ENCODE peak calls at places on chromosomes 5 and 9, in six cellular contexts. R, G, L, U, F and W are unnamed samples. For H3K9me3, the result is how much of the 10 kb centered on the place peaks cover.

GRCh38 chr9:124128568-124128967 is 117.0 kb downstream of the LHX2 start:
- DNase-seq in R (no peak), G (no peak), L (no peak), U (no peak), F (peak), W (no peak)

GRCh38 chr5:139788294-139788875 is 7.2 kb upstream of the PSD2 start:
- DNase-seq in R (peak), G (peak), L (no peak), U (no peak), F (no peak), W (no peak)

GRCh38 chr5:125337222-125337768 is 590.9 kb upstream of the ZNF608 start:
- DNase-seq in R (no peak), G (no peak), L (no peak), U (no peak), F (no peak), W (no peak)

GRCh38 chr5:113246371-113246870 is 188.4 kb downstream of the TSSK1B start:
- DNase-seq in R (peak), G (no peak), L (peak), U (peak), F (no peak), W (no peak)

GRCh38 chr5:50967388-50968039 is 301.1 kb downstream of the PARP8 start:
- DNase-seq in R (no peak), G (peak), L (no peak), U (no peak), F (peak), W (no peak)

GRCh38 chr9:121322037-121322736 is 47.9 kb downstream of the STOM start:
- DNase-seq in R (no peak), G (no peak), L (peak), U (peak), F (peak), W (no peak)

GRCh38 chr5:172575816-172576215 is 65.2 kb upstream of the NEURL1B start:
- DNase-seq in R (no peak), G (no peak), L (no peak), U (no peak), F (no peak), W (no peak)

GRCh38 chr5:61486476-61486875 is 154.4 kb downstream of the ZSWIM6 start:
- DNase-seq in R (no peak), G (no peak), L (no peak), U (peak), F (no peak), W (no peak)

GRCh38 chr5:170960567-170960966 is 98.7 kb downstream of the RANBP17 start:
- DNase-seq in R (no peak), G (no peak), L (no peak), U (no peak), F (no peak), W (no peak)

GRCh38 chr9:114206221-114206760 is 51.0 kb downstream of the COL27A1 start:
- DNase-seq in R (no peak), G (no peak), L (no peak), U (no peak), F (no peak), W (no peak)

GRCh38 chr5:38426986-38427950 is 129.2 kb downstream of the LIFR start:
- DNase-seq in R (no peak), G (no peak), L (no peak), U (peak), F (no peak), W (no peak)

GRCh38 chr9:121698627-121699270 is 47.3 kb downstream of the DAB2IP start:
- DNase-seq in R (peak), G (no peak), L (no peak), U (no peak), F (peak), W (no peak)

GRCh38 chr5:161966544-161966943 is 101.0 kb upstream of the GABRG2 start:
- DNase-seq in R (no peak), G (no peak), L (no peak), U (no peak), F (peak), W (no peak)

GRCh38 chr5:170353946-170354345 is 35.2 kb downstream of the KCNMB1 start:
- DNase-seq in R (peak), G (no peak), L (no peak), U (no peak), F (no peak), W (no peak)

GRCh38 chr5:158502686-158503085 is 597.0 kb downstream of the EBF1 start:
- DNase-seq in R (no peak), G (no peak), L (no peak), U (no peak), F (no peak), W (no peak)
- H3K9me3 ChIP-seq in R (under half), G (under half), L (under half), U (under half), F (under half), W (under half)

GRCh38 chr5:178531786-178532185 is 58.4 kb downstream of the COL23A1 start:
- DNase-seq in R (no peak), G (no peak), L (no peak), U (no peak), F (no peak), W (no peak)
- H3K9me3 ChIP-seq in R (under half), G (under half), L (under half), U (under half), F (under half), W (under half)

DNA sequence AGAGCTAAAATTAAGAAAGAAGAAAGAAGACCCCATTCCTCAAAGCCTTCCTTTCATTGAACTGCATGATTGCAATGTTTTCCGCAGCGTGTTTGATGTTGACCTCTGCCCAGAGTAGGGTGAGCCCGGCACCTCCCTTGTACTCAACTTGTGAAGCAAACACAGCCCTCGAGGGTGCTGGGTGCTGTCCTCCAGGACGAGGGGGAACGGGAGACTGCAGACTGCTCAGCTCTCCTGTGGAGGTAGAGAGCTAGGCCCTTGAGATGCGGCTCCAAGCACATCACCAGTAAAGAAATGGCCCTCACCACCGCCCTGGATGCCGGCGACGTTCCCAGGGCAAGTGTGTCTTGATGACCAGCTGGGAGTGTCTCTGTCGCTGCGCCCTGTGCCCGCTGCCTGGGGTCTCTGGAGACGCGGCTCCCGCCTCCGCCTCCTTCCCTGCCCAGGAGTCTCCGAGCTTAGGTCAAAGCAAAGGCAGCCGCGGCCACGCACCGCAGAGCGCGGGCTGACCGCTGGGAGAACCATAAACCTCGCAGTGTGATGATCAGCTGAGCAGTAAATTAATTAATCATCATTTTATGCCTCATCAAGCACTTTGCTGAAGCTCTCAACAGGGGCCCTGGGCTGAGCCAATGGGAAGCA is 108.7 kb downstream of the IRX2 start:
- DNase-seq in R (no peak), G (no peak), L (no peak), U (peak), F (no peak), W (no peak)
- H3K9me3 ChIP-seq in R (under half), G (under half), L (under half), U (under half), F (under half), W (under half)

GRCh38 chr5:12825163-12825562 is 920.9 kb upstream of the CTNND2 start:
- DNase-seq in R (no peak), G (no peak), L (no peak), U (no peak), F (no peak), W (no peak)
- H3K9me3 ChIP-seq in R (under half), G (under half), L (under half), U (under half), F (under half), W (under half)

GRCh38 chr9:129513282-129513681 is 107.6 kb downstream of the C9orf50 start:
- DNase-seq in R (no peak), G (no peak), L (no peak), U (no peak), F (no peak), W (no peak)
- H3K9me3 ChIP-seq in R (under half), G (under half), L (under half), U (under half), F (under half), W (under half)

GRCh38 chr9:132183715-132184114 is 21.9 kb downstream of the NTNG2 start:
- DNase-seq in R (no peak), G (no peak), L (no peak), U (no peak), F (no peak), W (no peak)

GRCh38 chr9:132181796-132182521 is 20.1 kb downstream of the NTNG2 start:
- DNase-seq in R (peak), G (no peak), L (no peak), U (no peak), F (peak), W (no peak)

GRCh38 chr9:132182609-132183073 is 20.8 kb downstream of the NTNG2 start:
- DNase-seq in R (peak), G (no peak), L (no peak), U (no peak), F (peak), W (no peak)

GRCh38 chr9:132185164-132186009 is 23.5 kb downstream of the NTNG2 start:
- DNase-seq in R (no peak), G (no peak), L (no peak), U (no peak), F (no peak), W (no peak)

GRCh38 chr9:132183134-132183533 is 21.3 kb downstream of the NTNG2 start:
- DNase-seq in R (no peak), G (no peak), L (no peak), U (no peak), F (no peak), W (no peak)
- H3K9me3 ChIP-seq in R (under half), G (under half), L (under half), U (under half), F (under half), W (under half)

GRCh38 chr9:132798817-132799790 is 79.0 kb downstream of the AK8 start:
- DNase-seq in R (no peak), G (peak), L (peak), U (no peak), F (no peak), W (no peak)
- H3K9me3 ChIP-seq in R (under half), G (under half), L (under half), U (under half), F (under half), W (under half)

GRCh38 chr5:179112469-179113142 is 52.4 kb downstream of the ZNF354C start:
- DNase-seq in R (no peak), G (no peak), L (no peak), U (no peak), F (no peak), W (no peak)
- H3K9me3 ChIP-seq in R (under half), G (under half), L (under half), U (under half), F (under half), W (under half)